ENCODE peak calls at places on chromosomes 7 and 10, in four cellular contexts. Q, Y, A and O are unnamed samples.

GRCh38 chr10:71548494-71548846 is 151.8 kb downstream of the CDH23 start:
- DNase-seq in A (peak), Y (peak), Q (no peak), O (peak)

GRCh38 chr10:68489919-68490318 is 18.1 kb upstream of the DNA2 start:
- DNase-seq in Q (no peak), A (no peak), Y (no peak), O (no peak)

GRCh38 chr10:127280446-127280845 is 84.1 kb upstream of the INSYN2A start:
- DNase-seq in A (no peak), Y (no peak), Q (no peak), O (no peak)

GRCh38 chr7:130912910-130913720 is 179.1 kb upstream of the KLF14 start:
- DNase-seq in Q (peak), Y (peak), A (peak), O (peak)

GRCh38 chr10:124251317-124251716 is 157.9 kb upstream of the CHST15 start:
- DNase-seq in A (no peak), Q (no peak), Y (no peak), O (no peak)

GRCh38 chr7:87047-87446 is 105.3 kb upstream of the FAM20C start:
- DNase-seq in Y (no peak), Q (peak), A (peak), O (no peak)

GRCh38 chr10:88672041-88672440 is 7.8 kb downstream of the LIPF start:
- DNase-seq in Y (no peak), A (no peak), Q (no peak), O (peak)

GRCh38 chr10:4546500-4546899 is 279.5 kb upstream of the AKR1E2 start:
- DNase-seq in A (no peak), Q (no peak), Y (peak), O (no peak)

GRCh38 chr10:101246639-101247038 is 17.4 kb upstream of the LBX1 start:
- DNase-seq in Y (no peak), A (no peak), Q (no peak), O (no peak)
- H3K4me3 ChIP-seq in Y (no peak), A (no peak), Q (no peak), O (no peak)

GRCh38 chr7:134705716-134706115 is 59.1 kb downstream of the BPGM start:
- DNase-seq in Q (no peak), Y (no peak), A (no peak), O (no peak)
- H3K27ac ChIP-seq in Q (no peak), Y (no peak), A (no peak), O (no peak)

DNA sequence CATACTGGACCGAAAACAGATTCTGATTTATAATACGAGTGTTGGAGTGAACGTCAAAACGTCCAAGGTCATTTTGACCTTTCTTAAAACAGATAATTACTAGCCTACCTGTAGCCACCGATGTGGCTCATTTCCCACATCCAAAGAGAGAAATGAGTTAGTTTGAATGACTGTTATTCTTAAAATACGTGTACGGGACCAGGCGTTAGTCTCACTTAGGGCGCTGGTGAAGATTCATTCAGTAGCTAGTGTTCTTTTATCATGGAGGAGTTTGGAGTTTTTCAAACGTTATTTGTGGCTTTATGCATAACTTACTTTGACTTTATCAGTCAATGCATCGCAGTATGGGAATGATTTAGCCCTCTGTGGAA is 1.4 kb downstream of the BICC1 start:
- DNase-seq in Q (no peak), A (no peak), Y (no peak), O (peak)
- H3K4me3 ChIP-seq in Q (peak), A (peak), Y (peak), O (peak)

DNA sequence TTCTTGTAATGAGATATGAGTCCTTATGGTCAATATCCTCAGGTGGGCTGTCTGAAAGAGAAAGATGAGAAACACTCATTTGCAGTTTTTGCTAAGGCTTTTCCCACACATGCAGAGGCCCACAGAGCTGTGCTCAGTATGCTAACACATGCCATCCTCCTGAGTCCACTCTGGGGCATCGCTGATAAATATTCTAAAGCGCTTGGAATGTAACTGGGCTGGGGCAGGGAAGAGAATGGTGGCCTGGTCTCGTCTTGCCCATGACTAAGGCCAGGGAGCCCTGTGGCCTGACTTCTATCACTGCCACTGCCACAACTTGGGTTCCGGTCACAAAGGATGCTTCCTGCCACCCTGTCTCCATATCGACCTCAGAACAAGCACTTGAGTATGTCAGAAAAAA is 199.7 kb upstream of the FRMD4A start:
- DNase-seq in Q (no peak), A (no peak), Y (no peak), O (no peak)
- H3K27ac ChIP-seq in Q (no peak), A (no peak), Y (no peak), O (no peak)

DNA sequence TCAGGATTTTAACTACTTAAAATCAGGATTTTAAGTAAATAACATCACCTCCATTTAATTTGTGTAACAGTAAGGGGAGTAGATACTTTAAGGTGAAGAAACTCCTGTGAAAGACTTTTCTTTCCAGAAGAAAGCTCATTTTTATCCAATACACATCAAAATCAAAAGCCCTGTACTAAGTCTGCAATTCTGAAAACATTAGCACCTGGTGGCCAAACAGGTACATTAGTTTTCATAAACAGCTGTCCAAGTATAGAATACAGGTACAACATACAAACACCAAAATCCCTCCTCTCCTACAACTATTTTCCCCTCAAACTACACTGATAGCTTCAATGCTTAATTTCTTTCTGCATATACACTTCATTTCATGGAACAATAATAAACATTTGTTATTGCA is 22.9 kb downstream of the FAM3C start:
- DNase-seq in Y (no peak), Q (no peak), A (no peak), O (no peak)
- H3K4me3 ChIP-seq in Y (no peak), Q (no peak), A (no peak), O (no peak)

GRCh38 chr10:19832624-19833507 is 16.6 kb downstream of the PLXDC2 start:
- DNase-seq in Y (no peak), Q (no peak), A (no peak), O (no peak)
- H3K27ac ChIP-seq in Y (no peak), Q (no peak), A (no peak), O (no peak)